ENCODE peak calls at places on chromosomes 3 and 15, in five cellular contexts. O is kidney epithelial cell, V is amniotic stem cell, L is KBM-7, C is T1000. K is an unnamed sample.

GRCh38 chr15:100120111-100120510 is 221.7 kb downstream of the ADAMTS17 start:
- DNase-seq in O (no peak), C (no peak), V (no peak), L (no peak), K (no peak)

GRCh38 chr3:62203561-62203960 is 169.8 kb downstream of the FEZF2 start:
- DNase-seq in O (no peak), V (no peak), L (no peak), C (no peak), K (no peak)

GRCh38 chr3:38454884-38455638 is 1.4 kb downstream of the ACVR2B start:
- DNase-seq in V (no peak), O (no peak), C (peak), L (peak), K (peak)

GRCh38 chr3:73204841-73205240 is 143.4 kb downstream of the EBLN2 start:
- DNase-seq in L (no peak), O (no peak), V (no peak), C (no peak), K (no peak)

GRCh38 chr15:99359760-99360159 is 108.5 kb downstream of the LRRC28 start:
- DNase-seq in V (no peak), O (no peak), L (peak), C (no peak), K (peak)

GRCh38 chr15:77002954-77003912 is 8.3 kb downstream of the PSTPIP1 start:
- DNase-seq in C (no peak), O (no peak), L (peak), V (no peak), K (no peak)

GRCh38 chr15:78957416-78958093 is 12.7 kb upstream of the CTSH start:
- DNase-seq in C (no peak), L (no peak), V (no peak), O (no peak), K (no peak)

GRCh38 chr15:31457161-31457560 is 130.5 kb downstream of the KLF13 start:
- DNase-seq in O (no peak), V (no peak), C (no peak), L (no peak), K (no peak)

GRCh38 chr3:129933471-129933870 is 40.0 kb upstream of the TMCC1 start:
- DNase-seq in O (no peak), C (no peak), V (no peak), L (no peak), K (no peak)

GRCh38 chr3:109336272-109336957 is 931 bp downstream of the DPPA4 start:
- DNase-seq in O (no peak), L (no peak), V (no peak), C (no peak), K (no peak)